ENCODE peak calls at places on chromosome 4, in eight cellular contexts. P, B, L, C, V, T, Q and R are unnamed samples.

GRCh38 chr4:6767341-6767724 is 15.2 kb upstream of the KIAA0232 start:
- DNase-seq in P (no peak), B (no peak), L (no peak), C (no peak), V (no peak), T (no peak), Q (no peak), R (no peak)

GRCh38 chr4:46886711-46887110 is 22.3 kb downstream of the COX7B2 start:
- DNase-seq in P (peak), B (no peak), L (no peak), C (peak), V (no peak), T (no peak), Q (no peak), R (no peak)

GRCh38 chr4:7384003-7384928 is 50.5 kb downstream of the PSAPL1 start:
- DNase-seq in P (no peak), B (no peak), L (no peak), C (no peak), V (no peak), T (no peak), Q (peak), R (no peak)

GRCh38 chr4:117941611-117942010 is 92.7 kb upstream of the NDST3 start:
- DNase-seq in P (no peak), B (no peak), L (no peak), C (no peak), V (no peak), T (no peak), Q (no peak), R (no peak)

GRCh38 chr4:151428346-151428745 is 19.4 kb downstream of the FHIP1A start:
- DNase-seq in P (no peak), B (no peak), L (no peak), C (no peak), V (no peak), T (no peak), Q (no peak), R (no peak)

GRCh38 chr4:2177443-2178093 is 64.4 kb downstream of the HAUS3 start:
- DNase-seq in P (no peak), B (no peak), L (no peak), C (no peak), V (no peak), T (no peak), Q (no peak), R (no peak)

GRCh38 chr4:182715548-182715947 is 201.6 kb downstream of the DCTD start:
- DNase-seq in P (no peak), B (no peak), L (no peak), C (no peak), V (no peak), T (no peak), Q (no peak), R (no peak)

GRCh38 chr4:61838072-61838471 is 637.9 kb downstream of the ADGRL3 start:
- DNase-seq in P (no peak), B (no peak), L (no peak), C (no peak), V (no peak), T (no peak), Q (no peak), R (no peak)

GRCh38 chr4:182871616-182872015 is 45.6 kb downstream of the DCTD start:
- DNase-seq in P (no peak), B (no peak), L (no peak), C (no peak), V (no peak), T (no peak), Q (no peak), R (no peak)

GRCh38 chr4:184955636-184956035 is 62.7 kb upstream of the HELT start:
- DNase-seq in P (no peak), B (no peak), L (no peak), C (no peak), V (no peak), T (peak), Q (no peak), R (no peak)